ENCODE peak calls at places on chromosomes 2 and 18, in nine cellular contexts. S is A549; G is DMS53; P is esophagus squamous epithelium; N is NCI-H1436 treated with DMSO at 0.1 percent for 48 hours; J is stimulated activated effector memory CD8-positive, alpha-beta T cell treated with anti-CD3 and anti-CD28 coated beads, Interleukin-12 subunit alpha, Interleukin-12 subunit beta, amount 100 ng/mL, for 72 hours; H is neural crest cell; C is NCI-H2081; K is activated CD4-positive, alpha-beta T cell treated with anti-CD3 and anti-CD28 coated beads, Interleukin-2, amount 10 ng/mL, durations not matched to agents 7 days and 5 days. X is an unnamed sample.

GRCh38 chr2:172845008-172845670 is 109.5 kb downstream of the RAPGEF4 start:
- DNase-seq in S (no peak), G (no peak), P (no peak), N (no peak), J (no peak), H (no peak), C (peak), K (no peak), X (no peak)

GRCh38 chr2:33106115-33106514 is 159.4 kb downstream of the LTBP1 start:
- DNase-seq in S (no peak), G (no peak), P (no peak), N (no peak), J (no peak), H (no peak), C (no peak), K (no peak), X (no peak)

GRCh38 chr2:24918326-24919099 is 1.5 kb downstream of the ADCY3 start:
- DNase-seq in S (no peak), G (no peak), P (no peak), N (no peak), J (no peak), H (no peak), C (no peak), K (no peak), X (no peak)

GRCh38 chr2:237567276-237568029 is 1.1 kb downstream of the PRLH start:
- DNase-seq in S (no peak), G (no peak), P (no peak), N (no peak), J (no peak), H (no peak), C (no peak), K (no peak), X (no peak)

GRCh38 chr2:57906152-57906732 is 140.4 kb upstream of the VRK2 start:
- DNase-seq in S (peak), G (peak), P (no peak), N (no peak), J (no peak), H (no peak), C (peak), K (peak), X (peak)

GRCh38 chr18:26483633-26484032 is 64.7 kb downstream of the KCTD1 start:
- DNase-seq in S (peak), G (no peak), P (no peak), N (no peak), J (no peak), H (no peak), C (no peak), K (no peak), X (no peak)

GRCh38 chr18:7980136-7980535 is 413.0 kb downstream of the PTPRM start:
- DNase-seq in S (no peak), G (peak), P (no peak), N (no peak), J (no peak), H (no peak), C (no peak), K (no peak), X (no peak)

GRCh38 chr18:63511285-63511684 is 30.9 kb upstream of the SERPINB12 start:
- DNase-seq in S (peak), G (peak), P (no peak), N (no peak), J (no peak), H (peak), C (no peak), K (peak), X (peak)

GRCh38 chr18:11310476-11311086 is 161.2 kb upstream of the PIEZO2 start:
- DNase-seq in S (peak), G (peak), P (no peak), N (no peak), J (peak), H (peak), C (no peak), K (peak), X (no peak)

GRCh38 chr2:42848270-42848669 is 55.9 kb upstream of the HAAO start:
- DNase-seq in S (no peak), G (no peak), P (no peak), N (no peak), J (no peak), H (no peak), C (no peak), K (no peak), X (no peak)

GRCh38 chr2:12361506-12361905 is 355.2 kb upstream of the TRIB2 start:
- DNase-seq in S (no peak), G (no peak), P (no peak), N (no peak), J (no peak), H (no peak), C (no peak), K (no peak), X (no peak)

GRCh38 chr2:207530160-207531023 is 630 bp downstream of the CREB1 start:
- DNase-seq in S (peak), G (peak), P (no peak), N (no peak), J (peak), H (peak), C (peak), K (peak), X (no peak)

GRCh38 chr2:37323176-37323575 is 1.5 kb downstream of the PRKD3 start:
- DNase-seq in S (no peak), G (no peak), P (no peak), N (no peak), J (no peak), H (no peak), C (no peak), K (no peak), X (no peak)

GRCh38 chr18:51077217-51077616 is 47.2 kb downstream of the SMAD4 start:
- DNase-seq in S (no peak), G (no peak), P (no peak), N (no peak), J (no peak), H (no peak), C (no peak), K (no peak), X (no peak)

GRCh38 chr2:66461751-66462150 is 26.8 kb downstream of the MEIS1 start:
- DNase-seq in S (no peak), G (no peak), P (no peak), N (no peak), J (no peak), H (no peak), C (no peak), K (no peak), X (no peak)

GRCh38 chr2:43125090-43125998 is 101.1 kb downstream of the ZFP36L2 start:
- DNase-seq in S (no peak), G (no peak), P (no peak), N (no peak), J (no peak), H (no peak), C (no peak), K (no peak), X (no peak)

GRCh38 chr2:27016801-27017325 is 15.9 kb upstream of the TMEM214 start:
- DNase-seq in S (peak), G (peak), P (no peak), N (peak), J (no peak), H (peak), C (peak), K (peak), X (no peak)

GRCh38 chr2:170573660-170574059 is 141.5 kb upstream of the SP5 start:
- DNase-seq in S (no peak), G (peak), P (no peak), N (no peak), J (no peak), H (no peak), C (no peak), K (no peak), X (no peak)

GRCh38 chr18:76564636-76565237 is 69.7 kb upstream of the ZNF516 start:
- DNase-seq in S (no peak), G (peak), P (no peak), N (no peak), J (no peak), H (no peak), C (no peak), K (no peak), X (no peak)

GRCh38 chr2:200640171-200640570 is 54.4 kb downstream of the AOX1 start:
- DNase-seq in S (no peak), G (no peak), P (no peak), N (no peak), J (no peak), H (no peak), C (no peak), K (no peak), X (no peak)

GRCh38 chr2:230956827-230957755 is 32.0 kb upstream of the GPR55 start:
- DNase-seq in S (peak), G (peak), P (no peak), N (no peak), J (peak), H (peak), C (no peak), K (peak), X (no peak)

GRCh38 chr2:150472122-150472899 is 15.2 kb downstream of the RND3 start:
- DNase-seq in S (peak), G (peak), P (no peak), N (no peak), J (no peak), H (no peak), C (no peak), K (no peak), X (no peak)

GRCh38 chr2:172446524-172447063 is 19.2 kb downstream of the ITGA6 start:
- DNase-seq in S (no peak), G (no peak), P (no peak), N (no peak), J (no peak), H (no peak), C (no peak), K (peak), X (no peak)

GRCh38 chr2:19664651-19665050 is 237.1 kb downstream of the TTC32 start:
- DNase-seq in S (no peak), G (no peak), P (no peak), N (no peak), J (no peak), H (no peak), C (no peak), K (no peak), X (no peak)

GRCh38 chr2:39516347-39517101 is 79.4 kb upstream of the MAP4K3 start:
- DNase-seq in S (no peak), G (no peak), P (no peak), N (no peak), J (no peak), H (no peak), C (peak), K (no peak), X (no peak)

GRCh38 chr2:27379840-27380625 is 501 bp downstream of the ZNF513 start:
- DNase-seq in S (peak), G (peak), P (peak), N (no peak), J (no peak), H (peak), C (peak), K (peak), X (no peak)

GRCh38 chr2:185335879-185336278 is 402.7 kb upstream of the FSIP2 start:
- DNase-seq in S (no peak), G (no peak), P (no peak), N (no peak), J (no peak), H (no peak), C (no peak), K (no peak), X (no peak)

GRCh38 chr2:16900405-16901025 is 234.9 kb upstream of the CYRIA start:
- DNase-seq in S (peak), G (peak), P (no peak), N (no peak), J (no peak), H (no peak), C (no peak), K (peak), X (no peak)

GRCh38 chr2:143878131-143878530 is 641.8 kb downstream of the ZEB2 start:
- DNase-seq in S (no peak), G (no peak), P (no peak), N (no peak), J (no peak), H (no peak), C (peak), K (no peak), X (no peak)

GRCh38 chr2:196276421-196276820 is 105.0 kb upstream of the STK17B start:
- DNase-seq in S (no peak), G (no peak), P (no peak), N (no peak), J (no peak), H (no peak), C (no peak), K (no peak), X (no peak)

GRCh38 chr2:3146175-3146574 is 231.4 kb downstream of the EIPR1 start:
- DNase-seq in S (no peak), G (no peak), P (no peak), N (no peak), J (no peak), H (no peak), C (no peak), K (no peak), X (no peak)

X was measured in smooth muscle cell of the brain vasculature.